ENCODE peak calls at places on chromosomes 12 and 14, in ten cellular contexts. One of them, this sample, is unnamed.

GRCh38 chr12:127272864-127273263 is 994.1 kb upstream of the TMEM132C start:
- DNase-seq in cardiac muscle cell: no peak
- DNase-seq in foreskin fibroblast: peak
- DNase-seq in fibroblast of the aortic adventitia: peak
- DNase-seq in neuronal stem cell: no peak
- DNase-seq in left ventricle myocardium inferior: no peak
- DNase-seq in stimulated activated CD8-positive, alpha-beta memory T cell treated with anti-CD3 and anti-CD28 coated beads, Interleukin-15, amount 100 ng/mL, for 1 hour: no peak
- DNase-seq in stromal cell of bone marrow: peak
- DNase-seq in activated CD4-positive, CD25-positive, alpha-beta regulatory T cell treated with anti-CD3 and anti-CD28 coated beads, Interleukin-2, amount 50 U/mL, for 16 hours: no peak
- DNase-seq in NCI-H748 treated with DMSO at 0.1 percent for 48 hours: no peak
- DNase-seq in this sample: no peak

GRCh38 chr12:39451977-39452376 is 9.1 kb upstream of the KIF21A start:
- DNase-seq in cardiac muscle cell: no peak
- DNase-seq in foreskin fibroblast: no peak
- DNase-seq in fibroblast of the aortic adventitia: no peak
- DNase-seq in neuronal stem cell: no peak
- DNase-seq in left ventricle myocardium inferior: no peak
- DNase-seq in stimulated activated CD8-positive, alpha-beta memory T cell treated with anti-CD3 and anti-CD28 coated beads, Interleukin-15, amount 100 ng/mL, for 1 hour: no peak
- DNase-seq in stromal cell of bone marrow: no peak
- DNase-seq in activated CD4-positive, CD25-positive, alpha-beta regulatory T cell treated with anti-CD3 and anti-CD28 coated beads, Interleukin-2, amount 50 U/mL, for 16 hours: no peak
- DNase-seq in NCI-H748 treated with DMSO at 0.1 percent for 48 hours: no peak
- DNase-seq in this sample: no peak

GRCh38 chr12:85468356-85469157 is 188.5 kb downstream of the ALX1 start:
- DNase-seq in cardiac muscle cell: peak
- DNase-seq in foreskin fibroblast: peak
- DNase-seq in fibroblast of the aortic adventitia: peak
- DNase-seq in neuronal stem cell: peak
- DNase-seq in left ventricle myocardium inferior: no peak
- DNase-seq in stimulated activated CD8-positive, alpha-beta memory T cell treated with anti-CD3 and anti-CD28 coated beads, Interleukin-15, amount 100 ng/mL, for 1 hour: no peak
- DNase-seq in stromal cell of bone marrow: peak
- DNase-seq in activated CD4-positive, CD25-positive, alpha-beta regulatory T cell treated with anti-CD3 and anti-CD28 coated beads, Interleukin-2, amount 50 U/mL, for 16 hours: no peak
- DNase-seq in NCI-H748 treated with DMSO at 0.1 percent for 48 hours: peak
- DNase-seq in this sample: peak

GRCh38 chr14:38420045-38420444 is 164.2 kb upstream of the CLEC14A start:
- DNase-seq in cardiac muscle cell: no peak
- DNase-seq in foreskin fibroblast: peak
- DNase-seq in fibroblast of the aortic adventitia: peak
- DNase-seq in neuronal stem cell: no peak
- DNase-seq in left ventricle myocardium inferior: no peak
- DNase-seq in stimulated activated CD8-positive, alpha-beta memory T cell treated with anti-CD3 and anti-CD28 coated beads, Interleukin-15, amount 100 ng/mL, for 1 hour: no peak
- DNase-seq in stromal cell of bone marrow: no peak
- DNase-seq in activated CD4-positive, CD25-positive, alpha-beta regulatory T cell treated with anti-CD3 and anti-CD28 coated beads, Interleukin-2, amount 50 U/mL, for 16 hours: no peak
- DNase-seq in NCI-H748 treated with DMSO at 0.1 percent for 48 hours: no peak
- DNase-seq in this sample: no peak

GRCh38 chr12:124854637-124855184 is 9.0 kb downstream of the SCARB1 start:
- DNase-seq in cardiac muscle cell: no peak
- DNase-seq in foreskin fibroblast: no peak
- DNase-seq in fibroblast of the aortic adventitia: no peak
- DNase-seq in neuronal stem cell: no peak
- DNase-seq in left ventricle myocardium inferior: no peak
- DNase-seq in stimulated activated CD8-positive, alpha-beta memory T cell treated with anti-CD3 and anti-CD28 coated beads, Interleukin-15, amount 100 ng/mL, for 1 hour: no peak
- DNase-seq in stromal cell of bone marrow: no peak
- DNase-seq in activated CD4-positive, CD25-positive, alpha-beta regulatory T cell treated with anti-CD3 and anti-CD28 coated beads, Interleukin-2, amount 50 U/mL, for 16 hours: no peak
- DNase-seq in NCI-H748 treated with DMSO at 0.1 percent for 48 hours: no peak
- DNase-seq in this sample: no peak

GRCh38 chr12:89389755-89390661 is 37.7 kb upstream of the DUSP6 start:
- DNase-seq in cardiac muscle cell: no peak
- DNase-seq in foreskin fibroblast: no peak
- DNase-seq in fibroblast of the aortic adventitia: peak
- DNase-seq in neuronal stem cell: no peak
- DNase-seq in left ventricle myocardium inferior: no peak
- DNase-seq in stimulated activated CD8-positive, alpha-beta memory T cell treated with anti-CD3 and anti-CD28 coated beads, Interleukin-15, amount 100 ng/mL, for 1 hour: no peak
- DNase-seq in stromal cell of bone marrow: no peak
- DNase-seq in activated CD4-positive, CD25-positive, alpha-beta regulatory T cell treated with anti-CD3 and anti-CD28 coated beads, Interleukin-2, amount 50 U/mL, for 16 hours: no peak
- DNase-seq in NCI-H748 treated with DMSO at 0.1 percent for 48 hours: no peak
- DNase-seq in this sample: no peak

GRCh38 chr12:26789731-26790644 is 43.0 kb downstream of the ITPR2 start:
- DNase-seq in cardiac muscle cell: no peak
- DNase-seq in foreskin fibroblast: peak
- DNase-seq in fibroblast of the aortic adventitia: peak
- DNase-seq in neuronal stem cell: no peak
- DNase-seq in left ventricle myocardium inferior: no peak
- DNase-seq in stimulated activated CD8-positive, alpha-beta memory T cell treated with anti-CD3 and anti-CD28 coated beads, Interleukin-15, amount 100 ng/mL, for 1 hour: no peak
- DNase-seq in stromal cell of bone marrow: no peak
- DNase-seq in activated CD4-positive, CD25-positive, alpha-beta regulatory T cell treated with anti-CD3 and anti-CD28 coated beads, Interleukin-2, amount 50 U/mL, for 16 hours: no peak
- DNase-seq in NCI-H748 treated with DMSO at 0.1 percent for 48 hours: no peak
- DNase-seq in this sample: no peak

GRCh38 chr12:67593041-67593870 is 55.3 kb upstream of the DYRK2 start:
- DNase-seq in cardiac muscle cell: no peak
- DNase-seq in foreskin fibroblast: peak
- DNase-seq in fibroblast of the aortic adventitia: peak
- DNase-seq in neuronal stem cell: no peak
- DNase-seq in left ventricle myocardium inferior: no peak
- DNase-seq in stimulated activated CD8-positive, alpha-beta memory T cell treated with anti-CD3 and anti-CD28 coated beads, Interleukin-15, amount 100 ng/mL, for 1 hour: no peak
- DNase-seq in stromal cell of bone marrow: peak
- DNase-seq in activated CD4-positive, CD25-positive, alpha-beta regulatory T cell treated with anti-CD3 and anti-CD28 coated beads, Interleukin-2, amount 50 U/mL, for 16 hours: no peak
- DNase-seq in NCI-H748 treated with DMSO at 0.1 percent for 48 hours: peak
- DNase-seq in this sample: no peak

GRCh38 chr14:91374287-91374880 is 43.2 kb downstream of the CCDC88C start:
- DNase-seq in cardiac muscle cell: no peak
- DNase-seq in foreskin fibroblast: no peak
- DNase-seq in fibroblast of the aortic adventitia: no peak
- DNase-seq in neuronal stem cell: no peak
- DNase-seq in left ventricle myocardium inferior: no peak
- DNase-seq in stimulated activated CD8-positive, alpha-beta memory T cell treated with anti-CD3 and anti-CD28 coated beads, Interleukin-15, amount 100 ng/mL, for 1 hour: no peak
- DNase-seq in stromal cell of bone marrow: no peak
- DNase-seq in activated CD4-positive, CD25-positive, alpha-beta regulatory T cell treated with anti-CD3 and anti-CD28 coated beads, Interleukin-2, amount 50 U/mL, for 16 hours: no peak
- DNase-seq in NCI-H748 treated with DMSO at 0.1 percent for 48 hours: no peak
- DNase-seq in this sample: no peak

GRCh38 chr12:112506513-112507166 is 87.9 kb downstream of the PTPN11 start:
- DNase-seq in cardiac muscle cell: no peak
- DNase-seq in foreskin fibroblast: no peak
- DNase-seq in fibroblast of the aortic adventitia: no peak
- DNase-seq in neuronal stem cell: no peak
- DNase-seq in left ventricle myocardium inferior: no peak
- DNase-seq in stimulated activated CD8-positive, alpha-beta memory T cell treated with anti-CD3 and anti-CD28 coated beads, Interleukin-15, amount 100 ng/mL, for 1 hour: no peak
- DNase-seq in stromal cell of bone marrow: no peak
- DNase-seq in activated CD4-positive, CD25-positive, alpha-beta regulatory T cell treated with anti-CD3 and anti-CD28 coated beads, Interleukin-2, amount 50 U/mL, for 16 hours: no peak
- DNase-seq in NCI-H748 treated with DMSO at 0.1 percent for 48 hours: no peak
- DNase-seq in this sample: no peak

GRCh38 chr12:53060064-53060720 is 10.3 kb downstream of the TNS2 start:
- DNase-seq in cardiac muscle cell: no peak
- DNase-seq in foreskin fibroblast: no peak
- DNase-seq in fibroblast of the aortic adventitia: no peak
- DNase-seq in neuronal stem cell: no peak
- DNase-seq in left ventricle myocardium inferior: no peak
- DNase-seq in stimulated activated CD8-positive, alpha-beta memory T cell treated with anti-CD3 and anti-CD28 coated beads, Interleukin-15, amount 100 ng/mL, for 1 hour: no peak
- DNase-seq in stromal cell of bone marrow: no peak
- DNase-seq in activated CD4-positive, CD25-positive, alpha-beta regulatory T cell treated with anti-CD3 and anti-CD28 coated beads, Interleukin-2, amount 50 U/mL, for 16 hours: no peak
- DNase-seq in NCI-H748 treated with DMSO at 0.1 percent for 48 hours: no peak
- DNase-seq in this sample: no peak

GRCh38 chr14:20278414-20278813 is 27.3 kb downstream of the TTC5 start:
- DNase-seq in cardiac muscle cell: no peak
- DNase-seq in foreskin fibroblast: no peak
- DNase-seq in fibroblast of the aortic adventitia: peak
- DNase-seq in neuronal stem cell: no peak
- DNase-seq in left ventricle myocardium inferior: no peak
- DNase-seq in stimulated activated CD8-positive, alpha-beta memory T cell treated with anti-CD3 and anti-CD28 coated beads, Interleukin-15, amount 100 ng/mL, for 1 hour: no peak
- DNase-seq in stromal cell of bone marrow: no peak
- DNase-seq in activated CD4-positive, CD25-positive, alpha-beta regulatory T cell treated with anti-CD3 and anti-CD28 coated beads, Interleukin-2, amount 50 U/mL, for 16 hours: no peak
- DNase-seq in NCI-H748 treated with DMSO at 0.1 percent for 48 hours: no peak
- DNase-seq in this sample: peak

GRCh38 chr14:22887260-22887989 is 4.4 kb downstream of the REM2 start:
- DNase-seq in cardiac muscle cell: peak
- DNase-seq in foreskin fibroblast: peak
- DNase-seq in fibroblast of the aortic adventitia: peak
- DNase-seq in neuronal stem cell: peak
- DNase-seq in left ventricle myocardium inferior: no peak
- DNase-seq in stimulated activated CD8-positive, alpha-beta memory T cell treated with anti-CD3 and anti-CD28 coated beads, Interleukin-15, amount 100 ng/mL, for 1 hour: no peak
- DNase-seq in stromal cell of bone marrow: peak
- DNase-seq in activated CD4-positive, CD25-positive, alpha-beta regulatory T cell treated with anti-CD3 and anti-CD28 coated beads, Interleukin-2, amount 50 U/mL, for 16 hours: no peak
- DNase-seq in NCI-H748 treated with DMSO at 0.1 percent for 48 hours: peak
- DNase-seq in this sample: no peak

GRCh38 chr12:109881752-109882151 is 1.4 kb upstream of the GLTP start:
- DNase-seq in cardiac muscle cell: no peak
- DNase-seq in foreskin fibroblast: no peak
- DNase-seq in fibroblast of the aortic adventitia: no peak
- DNase-seq in neuronal stem cell: no peak
- DNase-seq in left ventricle myocardium inferior: no peak
- DNase-seq in stimulated activated CD8-positive, alpha-beta memory T cell treated with anti-CD3 and anti-CD28 coated beads, Interleukin-15, amount 100 ng/mL, for 1 hour: no peak
- DNase-seq in stromal cell of bone marrow: no peak
- DNase-seq in activated CD4-positive, CD25-positive, alpha-beta regulatory T cell treated with anti-CD3 and anti-CD28 coated beads, Interleukin-2, amount 50 U/mL, for 16 hours: no peak
- DNase-seq in NCI-H748 treated with DMSO at 0.1 percent for 48 hours: no peak
- DNase-seq in this sample: no peak

GRCh38 chr12:77010637-77011548 is 54.5 kb downstream of the E2F7 start:
- DNase-seq in cardiac muscle cell: peak
- DNase-seq in foreskin fibroblast: peak
- DNase-seq in fibroblast of the aortic adventitia: peak
- DNase-seq in neuronal stem cell: peak
- DNase-seq in left ventricle myocardium inferior: peak
- DNase-seq in stimulated activated CD8-positive, alpha-beta memory T cell treated with anti-CD3 and anti-CD28 coated beads, Interleukin-15, amount 100 ng/mL, for 1 hour: peak
- DNase-seq in stromal cell of bone marrow: peak
- DNase-seq in activated CD4-positive, CD25-positive, alpha-beta regulatory T cell treated with anti-CD3 and anti-CD28 coated beads, Interleukin-2, amount 50 U/mL, for 16 hours: peak
- DNase-seq in NCI-H748 treated with DMSO at 0.1 percent for 48 hours: peak
- DNase-seq in this sample: peak

GRCh38 chr12:92735131-92735721 is 32.4 kb downstream of the PLEKHG7 start:
- DNase-seq in cardiac muscle cell: no peak
- DNase-seq in foreskin fibroblast: peak
- DNase-seq in fibroblast of the aortic adventitia: peak
- DNase-seq in neuronal stem cell: no peak
- DNase-seq in left ventricle myocardium inferior: no peak
- DNase-seq in stimulated activated CD8-positive, alpha-beta memory T cell treated with anti-CD3 and anti-CD28 coated beads, Interleukin-15, amount 100 ng/mL, for 1 hour: no peak
- DNase-seq in stromal cell of bone marrow: peak
- DNase-seq in activated CD4-positive, CD25-positive, alpha-beta regulatory T cell treated with anti-CD3 and anti-CD28 coated beads, Interleukin-2, amount 50 U/mL, for 16 hours: no peak
- DNase-seq in NCI-H748 treated with DMSO at 0.1 percent for 48 hours: peak
- DNase-seq in this sample: peak

GRCh38 chr12:132218915-132219314 is 74.7 kb downstream of the NOC4L start:
- DNase-seq in cardiac muscle cell: peak
- DNase-seq in foreskin fibroblast: no peak
- DNase-seq in fibroblast of the aortic adventitia: no peak
- DNase-seq in neuronal stem cell: peak
- DNase-seq in left ventricle myocardium inferior: no peak
- DNase-seq in stimulated activated CD8-positive, alpha-beta memory T cell treated with anti-CD3 and anti-CD28 coated beads, Interleukin-15, amount 100 ng/mL, for 1 hour: peak
- DNase-seq in stromal cell of bone marrow: no peak
- DNase-seq in activated CD4-positive, CD25-positive, alpha-beta regulatory T cell treated with anti-CD3 and anti-CD28 coated beads, Interleukin-2, amount 50 U/mL, for 16 hours: no peak
- DNase-seq in NCI-H748 treated with DMSO at 0.1 percent for 48 hours: peak
- DNase-seq in this sample: no peak

GRCh38 chr12:9721394-9722092 is 11.4 kb downstream of the CLECL1 start:
- DNase-seq in cardiac muscle cell: no peak
- DNase-seq in foreskin fibroblast: peak
- DNase-seq in fibroblast of the aortic adventitia: peak
- DNase-seq in neuronal stem cell: no peak
- DNase-seq in left ventricle myocardium inferior: no peak
- DNase-seq in stimulated activated CD8-positive, alpha-beta memory T cell treated with anti-CD3 and anti-CD28 coated beads, Interleukin-15, amount 100 ng/mL, for 1 hour: no peak
- DNase-seq in stromal cell of bone marrow: no peak
- DNase-seq in activated CD4-positive, CD25-positive, alpha-beta regulatory T cell treated with anti-CD3 and anti-CD28 coated beads, Interleukin-2, amount 50 U/mL, for 16 hours: no peak
- DNase-seq in NCI-H748 treated with DMSO at 0.1 percent for 48 hours: no peak
- DNase-seq in this sample: no peak

GRCh38 chr12:104480826-104481457 is 24.2 kb downstream of the CHST11 start:
- DNase-seq in cardiac muscle cell: no peak
- DNase-seq in foreskin fibroblast: peak
- DNase-seq in fibroblast of the aortic adventitia: peak
- DNase-seq in neuronal stem cell: no peak
- DNase-seq in left ventricle myocardium inferior: peak
- DNase-seq in stimulated activated CD8-positive, alpha-beta memory T cell treated with anti-CD3 and anti-CD28 coated beads, Interleukin-15, amount 100 ng/mL, for 1 hour: no peak
- DNase-seq in stromal cell of bone marrow: peak
- DNase-seq in activated CD4-positive, CD25-positive, alpha-beta regulatory T cell treated with anti-CD3 and anti-CD28 coated beads, Interleukin-2, amount 50 U/mL, for 16 hours: no peak
- DNase-seq in NCI-H748 treated with DMSO at 0.1 percent for 48 hours: no peak
- DNase-seq in this sample: peak

GRCh38 chr14:50783542-50783941 is 47.4 kb downstream of the NIN start:
- DNase-seq in cardiac muscle cell: no peak
- DNase-seq in foreskin fibroblast: no peak
- DNase-seq in fibroblast of the aortic adventitia: no peak
- DNase-seq in neuronal stem cell: no peak
- DNase-seq in left ventricle myocardium inferior: no peak
- DNase-seq in stimulated activated CD8-positive, alpha-beta memory T cell treated with anti-CD3 and anti-CD28 coated beads, Interleukin-15, amount 100 ng/mL, for 1 hour: no peak
- DNase-seq in stromal cell of bone marrow: no peak
- DNase-seq in activated CD4-positive, CD25-positive, alpha-beta regulatory T cell treated with anti-CD3 and anti-CD28 coated beads, Interleukin-2, amount 50 U/mL, for 16 hours: no peak
- DNase-seq in NCI-H748 treated with DMSO at 0.1 percent for 48 hours: no peak
- DNase-seq in this sample: no peak

GRCh38 chr12:10736460-10736859 is 13.3 kb upstream of the YBX3 start:
- DNase-seq in cardiac muscle cell: no peak
- DNase-seq in foreskin fibroblast: no peak
- DNase-seq in fibroblast of the aortic adventitia: no peak
- DNase-seq in neuronal stem cell: no peak
- DNase-seq in left ventricle myocardium inferior: no peak
- DNase-seq in stimulated activated CD8-positive, alpha-beta memory T cell treated with anti-CD3 and anti-CD28 coated beads, Interleukin-15, amount 100 ng/mL, for 1 hour: no peak
- DNase-seq in stromal cell of bone marrow: no peak
- DNase-seq in activated CD4-positive, CD25-positive, alpha-beta regulatory T cell treated with anti-CD3 and anti-CD28 coated beads, Interleukin-2, amount 50 U/mL, for 16 hours: no peak
- DNase-seq in NCI-H748 treated with DMSO at 0.1 percent for 48 hours: no peak
- DNase-seq in this sample: no peak

GRCh38 chr14:51603495-51603894 is 48.2 kb upstream of the FRMD6 start:
- DNase-seq in cardiac muscle cell: no peak
- DNase-seq in foreskin fibroblast: no peak
- DNase-seq in fibroblast of the aortic adventitia: peak
- DNase-seq in neuronal stem cell: no peak
- DNase-seq in left ventricle myocardium inferior: no peak
- DNase-seq in stimulated activated CD8-positive, alpha-beta memory T cell treated with anti-CD3 and anti-CD28 coated beads, Interleukin-15, amount 100 ng/mL, for 1 hour: no peak
- DNase-seq in stromal cell of bone marrow: no peak
- DNase-seq in activated CD4-positive, CD25-positive, alpha-beta regulatory T cell treated with anti-CD3 and anti-CD28 coated beads, Interleukin-2, amount 50 U/mL, for 16 hours: no peak
- DNase-seq in NCI-H748 treated with DMSO at 0.1 percent for 48 hours: no peak
- DNase-seq in this sample: no peak

GRCh38 chr14:82438416-82438815 is 904.8 kb upstream of the SEL1L start:
- DNase-seq in cardiac muscle cell: no peak
- DNase-seq in foreskin fibroblast: no peak
- DNase-seq in fibroblast of the aortic adventitia: no peak
- DNase-seq in neuronal stem cell: no peak
- DNase-seq in left ventricle myocardium inferior: no peak
- DNase-seq in stimulated activated CD8-positive, alpha-beta memory T cell treated with anti-CD3 and anti-CD28 coated beads, Interleukin-15, amount 100 ng/mL, for 1 hour: no peak
- DNase-seq in stromal cell of bone marrow: no peak
- DNase-seq in activated CD4-positive, CD25-positive, alpha-beta regulatory T cell treated with anti-CD3 and anti-CD28 coated beads, Interleukin-2, amount 50 U/mL, for 16 hours: no peak
- DNase-seq in NCI-H748 treated with DMSO at 0.1 percent for 48 hours: no peak
- DNase-seq in this sample: no peak

GRCh38 chr12:51819851-51820720 is 28.4 kb downstream of the FIGNL2 start:
- DNase-seq in cardiac muscle cell: no peak
- DNase-seq in foreskin fibroblast: no peak
- DNase-seq in fibroblast of the aortic adventitia: no peak
- DNase-seq in neuronal stem cell: no peak
- DNase-seq in left ventricle myocardium inferior: peak
- DNase-seq in stimulated activated CD8-positive, alpha-beta memory T cell treated with anti-CD3 and anti-CD28 coated beads, Interleukin-15, amount 100 ng/mL, for 1 hour: peak
- DNase-seq in stromal cell of bone marrow: no peak
- DNase-seq in activated CD4-positive, CD25-positive, alpha-beta regulatory T cell treated with anti-CD3 and anti-CD28 coated beads, Interleukin-2, amount 50 U/mL, for 16 hours: no peak
- DNase-seq in NCI-H748 treated with DMSO at 0.1 percent for 48 hours: peak
- DNase-seq in this sample: no peak

GRCh38 chr12:56878010-56878339 is 56.2 kb downstream of the SDR9C7 start:
- DNase-seq in cardiac muscle cell: no peak
- DNase-seq in foreskin fibroblast: no peak
- DNase-seq in fibroblast of the aortic adventitia: peak
- DNase-seq in neuronal stem cell: no peak
- DNase-seq in left ventricle myocardium inferior: no peak
- DNase-seq in stimulated activated CD8-positive, alpha-beta memory T cell treated with anti-CD3 and anti-CD28 coated beads, Interleukin-15, amount 100 ng/mL, for 1 hour: no peak
- DNase-seq in stromal cell of bone marrow: no peak
- DNase-seq in activated CD4-positive, CD25-positive, alpha-beta regulatory T cell treated with anti-CD3 and anti-CD28 coated beads, Interleukin-2, amount 50 U/mL, for 16 hours: no peak
- DNase-seq in NCI-H748 treated with DMSO at 0.1 percent for 48 hours: no peak
- DNase-seq in this sample: no peak

GRCh38 chr12:109743076-109743910 is 29.7 kb downstream of the FAM222A start:
- DNase-seq in cardiac muscle cell: no peak
- DNase-seq in foreskin fibroblast: no peak
- DNase-seq in fibroblast of the aortic adventitia: no peak
- DNase-seq in neuronal stem cell: no peak
- DNase-seq in left ventricle myocardium inferior: peak
- DNase-seq in stimulated activated CD8-positive, alpha-beta memory T cell treated with anti-CD3 and anti-CD28 coated beads, Interleukin-15, amount 100 ng/mL, for 1 hour: no peak
- DNase-seq in stromal cell of bone marrow: no peak
- DNase-seq in activated CD4-positive, CD25-positive, alpha-beta regulatory T cell treated with anti-CD3 and anti-CD28 coated beads, Interleukin-2, amount 50 U/mL, for 16 hours: no peak
- DNase-seq in NCI-H748 treated with DMSO at 0.1 percent for 48 hours: no peak
- DNase-seq in this sample: no peak

GRCh38 chr14:34501004-34501580 is 38.4 kb downstream of the EAPP start:
- DNase-seq in cardiac muscle cell: no peak
- DNase-seq in foreskin fibroblast: no peak
- DNase-seq in fibroblast of the aortic adventitia: no peak
- DNase-seq in neuronal stem cell: no peak
- DNase-seq in left ventricle myocardium inferior: no peak
- DNase-seq in stimulated activated CD8-positive, alpha-beta memory T cell treated with anti-CD3 and anti-CD28 coated beads, Interleukin-15, amount 100 ng/mL, for 1 hour: no peak
- DNase-seq in stromal cell of bone marrow: no peak
- DNase-seq in activated CD4-positive, CD25-positive, alpha-beta regulatory T cell treated with anti-CD3 and anti-CD28 coated beads, Interleukin-2, amount 50 U/mL, for 16 hours: no peak
- DNase-seq in NCI-H748 treated with DMSO at 0.1 percent for 48 hours: no peak
- DNase-seq in this sample: no peak

GRCh38 chr14:35384386-35385041 is 20.0 kb downstream of the NFKBIA start:
- DNase-seq in cardiac muscle cell: no peak
- DNase-seq in foreskin fibroblast: peak
- DNase-seq in fibroblast of the aortic adventitia: peak
- DNase-seq in neuronal stem cell: no peak
- DNase-seq in left ventricle myocardium inferior: peak
- DNase-seq in stimulated activated CD8-positive, alpha-beta memory T cell treated with anti-CD3 and anti-CD28 coated beads, Interleukin-15, amount 100 ng/mL, for 1 hour: no peak
- DNase-seq in stromal cell of bone marrow: peak
- DNase-seq in activated CD4-positive, CD25-positive, alpha-beta regulatory T cell treated with anti-CD3 and anti-CD28 coated beads, Interleukin-2, amount 50 U/mL, for 16 hours: no peak
- DNase-seq in NCI-H748 treated with DMSO at 0.1 percent for 48 hours: no peak
- DNase-seq in this sample: peak

This sample was measured in heart right ventricle.